ENCODE peak calls at places on chromosomes 11 and 22, in seven cellular contexts. O is colonic mucosa; D is effector memory CD8-positive, alpha-beta T cell; P is T47D; U is RWPE1; L is LHCN-M2; B is CD8-positive, alpha-beta memory T cell. Q is an unnamed sample.

GRCh38 chr11:64976651-64977050 is 4.7 kb upstream of the MAJIN start:
- DNase-seq in O (no peak), D (no peak), P (no peak), U (no peak), L (no peak), B (no peak), Q (no peak)

GRCh38 chr11:59668188-59668949 is 468 bp downstream of the PATL1 start:
- DNase-seq in O (peak), D (no peak), P (peak), U (peak), L (peak), B (peak), Q (no peak)

GRCh38 chr22:47174671-47175111 is 412.2 kb downstream of the TBC1D22A start:
- DNase-seq in O (no peak), D (no peak), P (no peak), U (no peak), L (no peak), B (no peak), Q (no peak)

GRCh38 chr22:31082606-31083376 is 1.7 kb downstream of the SMTN start:
- DNase-seq in O (peak), D (no peak), P (peak), U (no peak), L (peak), B (peak), Q (no peak)

GRCh38 chr11:35567737-35568465 is 42.5 kb upstream of the PAMR1 start:
- DNase-seq in O (no peak), D (no peak), P (peak), U (peak), L (peak), B (no peak), Q (no peak)

GRCh38 chr11:106670069-106670468 is 348.2 kb downstream of the GUCY1A2 start:
- DNase-seq in O (no peak), D (no peak), P (no peak), U (no peak), L (peak), B (no peak), Q (no peak)

GRCh38 chr11:10628506-10629236 is 60.2 kb upstream of the LYVE1 start:
- DNase-seq in O (no peak), D (no peak), P (no peak), U (no peak), L (no peak), B (no peak), Q (no peak)

GRCh38 chr11:94909371-94909820 is 64.0 kb downstream of the CWC15 start:
- DNase-seq in O (no peak), D (no peak), P (no peak), U (no peak), L (peak), B (no peak), Q (no peak)

GRCh38 chr11:34570584-34570983 is 50.3 kb upstream of the EHF start:
- DNase-seq in O (no peak), D (no peak), P (peak), U (no peak), L (peak), B (no peak), Q (no peak)

GRCh38 chr11:46348986-46349401 is 1.7 kb downstream of the DGKZ start:
- DNase-seq in O (no peak), D (peak), P (no peak), U (no peak), L (no peak), B (peak), Q (no peak)

GRCh38 chr11:68840661-68841653 is 759 bp downstream of the CPT1A start:
- DNase-seq in O (peak), D (peak), P (no peak), U (peak), L (peak), B (peak), Q (no peak)

GRCh38 chr11:60130496-60130895 is 42.0 kb downstream of the MS4A2 start:
- DNase-seq in O (peak), D (no peak), P (peak), U (peak), L (peak), B (no peak), Q (peak)

GRCh38 chr11:19320764-19321163 is 80.0 kb upstream of the E2F8 start:
- DNase-seq in O (no peak), D (no peak), P (no peak), U (no peak), L (no peak), B (no peak), Q (no peak)

Q was measured in GF-D8.